ENCODE peak calls at places on chromosomes 1 and 21, in six cellular contexts. R is A549, T is K562, V is endothelial cell of umbilical vein, W is GM12878, G is HepG2. A is an unnamed sample.

GRCh38 chr1:72224506-72224905 is 57.8 kb downstream of the NEGR1 start:
- DNase-seq in V (no peak), R (no peak), G (no peak), T (no peak), W (no peak), A (no peak)

GRCh38 chr1:15219280-15220023 is 27.6 kb upstream of the FHAD1 start:
- DNase-seq in R (no peak), G (no peak), W (no peak), T (no peak), V (no peak), A (no peak)

GRCh38 chr1:147611021-147611426 is 59.3 kb downstream of the ACP6 start:
- DNase-seq in V (no peak), R (no peak), G (no peak), T (no peak), W (peak), A (peak)

GRCh38 chr1:21175324-21175669 is 1.4 kb downstream of the EIF4G3 start:
- DNase-seq in G (no peak), V (no peak), T (no peak), R (no peak), W (no peak), A (peak)

GRCh38 chr1:15411593-15412487 is 2.2 kb downstream of the EFHD2 start:
- DNase-seq in V (peak), T (no peak), W (no peak), R (no peak), G (no peak), A (peak)

GRCh38 chr1:3910769-3911520 is 10.9 kb upstream of the C1orf174 start:
- DNase-seq in W (no peak), T (peak), G (peak), V (peak), R (peak), A (peak)

GRCh38 chr1:174996474-174996873 is 3.3 kb upstream of the CACYBP start:
- DNase-seq in W (no peak), G (no peak), T (no peak), V (peak), R (no peak), A (no peak)

GRCh38 chr1:168287237-168287664 is 6.6 kb downstream of the TBX19 start:
- DNase-seq in V (peak), W (no peak), T (peak), G (no peak), R (no peak), A (peak)

GRCh38 chr1:247415423-247416361 is at the start of gene NLRP3:
- DNase-seq in R (no peak), G (peak), T (no peak), V (peak), W (no peak), A (peak)

GRCh38 chr1:206470692-206471414 is 577 bp downstream of the IKBKE start:
- DNase-seq in W (peak), V (peak), T (peak), G (peak), R (peak), A (peak)

GRCh38 chr1:26287033-26287711 is 7.3 kb downstream of the SH3BGRL3 start:
- DNase-seq in V (no peak), T (peak), W (no peak), R (no peak), G (no peak), A (peak)

GRCh38 chr21:32336711-32337110 is 38.1 kb downstream of the MRAP start:
- DNase-seq in T (no peak), V (no peak), G (no peak), R (no peak), W (no peak), A (no peak)

GRCh38 chr21:46622226-46622625 is 13.2 kb upstream of the PRMT2 start:
- DNase-seq in V (peak), T (no peak), G (peak), W (no peak), R (no peak), A (peak)

GRCh38 chr1:182784556-182785171 is 4.9 kb upstream of the NPL start:
- DNase-seq in G (peak), T (no peak), W (no peak), R (peak), V (peak), A (peak)
- TF ChIP-seq MYC in G (no peak), T (no peak), W (no peak), R (no peak), V (no peak), A (no peak)

DNA sequence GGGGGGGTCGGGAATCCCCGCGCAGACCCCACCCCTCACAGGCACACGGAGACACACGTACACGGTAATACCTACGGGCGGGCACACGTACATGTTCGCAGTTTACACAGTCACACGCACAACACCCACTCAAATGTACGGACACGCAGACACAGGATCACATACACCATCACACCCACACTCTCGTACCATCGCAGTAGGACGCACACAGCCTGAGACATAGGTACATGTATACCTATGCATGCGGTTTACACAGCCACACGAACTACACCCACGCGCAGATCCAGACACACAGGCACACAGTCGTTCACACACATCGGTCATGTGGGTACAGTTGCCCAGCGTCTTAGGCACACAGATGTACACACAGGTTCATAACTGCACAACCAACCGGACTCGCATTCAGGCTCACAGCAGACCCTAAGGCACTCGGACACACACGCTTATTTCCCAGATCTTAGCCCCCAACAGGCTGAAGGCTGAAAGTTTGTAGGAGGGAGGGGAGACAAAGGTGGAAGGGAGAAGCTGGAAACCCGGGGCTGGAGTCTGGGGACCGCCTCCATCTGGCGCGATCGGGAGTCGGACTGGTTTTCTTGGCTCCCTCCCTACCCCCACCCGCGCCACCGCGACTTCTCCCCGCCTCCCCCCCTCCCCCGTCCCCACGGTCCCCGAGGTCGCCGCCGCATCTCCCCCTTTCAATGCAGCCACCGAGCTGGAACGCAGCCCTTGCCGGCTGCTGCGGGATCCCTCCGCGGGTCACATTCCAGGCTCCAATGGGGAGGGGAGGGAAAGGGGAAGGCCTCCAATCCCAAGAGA is 51.9 kb upstream of the SYNC start:
- DNase-seq in G (no peak), V (no peak), W (no peak), R (no peak), T (peak), A (no peak)
- TF ChIP-seq POLR2A in G (no peak), V (no peak), W (no peak), R (no peak), T (peak), A (no peak)

DNA sequence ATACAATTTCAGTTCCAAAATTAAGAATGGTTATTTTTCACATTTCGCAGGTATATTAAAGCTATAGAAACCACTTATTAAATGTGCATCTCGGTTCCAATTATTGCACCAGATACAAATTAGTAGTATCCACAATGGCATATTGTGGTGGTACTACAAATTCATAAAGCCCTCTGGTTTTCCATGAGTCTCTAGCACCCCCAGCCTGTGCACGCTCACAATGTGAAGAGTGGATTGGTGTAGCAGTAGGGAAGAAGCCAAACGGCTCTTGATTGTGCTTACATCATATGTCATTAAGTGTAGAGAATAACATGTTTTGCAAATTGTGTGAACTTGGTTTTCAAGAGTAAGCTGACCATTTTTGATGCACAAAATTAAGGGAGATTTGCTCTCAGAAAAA is 1.9 kb upstream of the BRINP3 start:
- DNase-seq in W (no peak), V (no peak), G (no peak), T (no peak), R (no peak), A (no peak)
- H3K4me3 ChIP-seq in W (no peak), V (no peak), G (no peak), T (no peak), R (no peak), A (no peak)

DNA sequence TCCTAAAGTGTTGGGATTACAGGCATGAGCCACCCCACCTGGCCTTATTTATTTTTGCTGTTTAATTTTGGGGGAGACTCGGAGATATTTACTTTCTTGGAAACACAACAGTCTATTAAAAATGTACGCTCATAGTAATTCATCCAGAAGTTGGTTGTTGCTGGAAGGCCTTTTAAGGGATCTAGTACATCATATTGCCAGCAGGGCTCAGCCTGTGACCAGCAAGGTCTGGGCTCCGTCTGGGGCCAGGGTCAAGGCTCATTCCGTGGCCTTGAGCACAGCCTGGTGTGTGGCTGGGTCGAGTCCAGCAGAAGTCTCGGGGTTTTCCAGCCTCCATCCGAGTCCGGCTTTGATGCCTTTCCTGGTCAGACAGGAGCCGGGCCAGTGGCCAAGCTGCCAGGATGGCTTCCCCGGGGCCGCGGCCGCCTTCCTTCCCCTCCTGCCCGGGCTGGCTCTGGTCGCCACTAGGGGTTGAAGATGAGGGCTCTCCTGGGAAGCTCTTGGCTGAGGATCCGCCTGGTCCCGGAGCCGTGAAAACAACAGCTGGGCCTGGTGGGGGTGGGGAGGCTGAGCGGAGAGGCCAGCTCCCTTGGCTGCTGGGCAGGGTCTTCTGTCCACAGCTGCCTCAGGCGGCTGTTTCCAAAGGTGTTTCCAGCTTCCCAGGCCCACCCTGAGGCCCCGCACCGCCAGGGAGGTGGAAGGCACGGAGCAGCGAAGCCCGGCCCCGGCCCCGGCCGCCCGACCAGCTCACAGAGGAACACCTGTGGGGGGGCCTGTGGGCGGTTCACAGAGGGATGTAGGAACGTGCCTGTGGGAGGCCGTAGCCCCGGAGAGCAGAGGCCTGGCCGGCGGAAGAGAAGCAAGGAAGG is 5.1 kb upstream of the VWA1 start:
- DNase-seq in T (no peak), R (no peak), W (no peak), V (peak), G (peak), A (no peak)
- TF ChIP-seq MYC in T (no peak), R (no peak), W (no peak), V (no peak), G (no peak), A (no peak)

GRCh38 chr1:6259491-6260362 is 1.2 kb downstream of the GPR153 start:
- DNase-seq in W (no peak), T (peak), V (peak), R (peak), G (peak), A (peak)
- TF ChIP-seq POLR2A in W (no peak), T (no peak), V (no peak), R (no peak), G (no peak), A (no peak)